ENCODE peak calls at places on chromosomes 11 and 22, in five cellular contexts. C is thoracic aorta, H is psoas muscle, J is RWPE1, Y is heart right ventricle. R is an unnamed sample.

GRCh38 chr11:128232588-128232987 is 354.8 kb downstream of the ETS1 start:
- DNase-seq in C (no peak), H (no peak), J (no peak), Y (no peak), R (no peak)

GRCh38 chr11:34624069-34624468 is 3.2 kb downstream of the EHF start:
- DNase-seq in C (no peak), H (no peak), J (no peak), Y (no peak), R (no peak)

GRCh38 chr11:3217751-3218482 is 696 bp downstream of the MRGPRG start:
- DNase-seq in C (no peak), H (no peak), J (no peak), Y (no peak), R (peak)

GRCh38 chr11:122869622-122870021 is 12.9 kb upstream of the JHY start:
- DNase-seq in C (no peak), H (no peak), J (no peak), Y (no peak), R (no peak)

GRCh38 chr11:67434395-67434881 is 3.0 kb downstream of the PTPRCAP start:
- DNase-seq in C (no peak), H (no peak), J (no peak), Y (no peak), R (no peak)

GRCh38 chr22:43994006-43994405 is 30.1 kb upstream of the PARVB start:
- DNase-seq in C (no peak), H (no peak), J (no peak), Y (no peak), R (no peak)

GRCh38 chr11:27282806-27283205 is 80.2 kb downstream of the CCDC34 start:
- DNase-seq in C (no peak), H (no peak), J (no peak), Y (no peak), R (peak)

GRCh38 chr22:22818861-22819855 is 68.5 kb upstream of the IGLL5 start:
- DNase-seq in C (no peak), H (no peak), J (no peak), Y (no peak), R (no peak)

GRCh38 chr11:304915-305833 is 2.4 kb upstream of the IFITM2 start:
- DNase-seq in C (no peak), H (peak), J (peak), Y (peak), R (peak)

GRCh38 chr22:24436553-24436952 is 9.2 kb downstream of the ADORA2A start:
- DNase-seq in C (no peak), H (no peak), J (no peak), Y (no peak), R (no peak)

GRCh38 chr11:119764108-119764874 is 35.3 kb upstream of the NECTIN1 start:
- DNase-seq in C (no peak), H (peak), J (no peak), Y (peak), R (peak)

GRCh38 chr22:31923761-31924160 is 20.6 kb upstream of the YWHAH start:
- DNase-seq in C (no peak), H (no peak), J (no peak), Y (no peak), R (no peak)

GRCh38 chr11:60991457-60991856 is 20.0 kb downstream of the CD6 start:
- DNase-seq in C (no peak), H (no peak), J (no peak), Y (no peak), R (no peak)

GRCh38 chr22:39528080-39528661 is 4.4 kb downstream of the RPS19BP1 start:
- DNase-seq in C (no peak), H (no peak), J (no peak), Y (no peak), R (peak)

GRCh38 chr11:45025716-45026492 is 75.2 kb upstream of the TP53I11 start:
- DNase-seq in C (no peak), H (peak), J (no peak), Y (peak), R (peak)

GRCh38 chr11:111452146-111452545 is 60.0 kb downstream of the BTG4 start:
- DNase-seq in C (no peak), H (no peak), J (no peak), Y (no peak), R (peak)

GRCh38 chr11:90220391-90220790 is 2.5 kb downstream of the CHORDC1 start:
- DNase-seq in C (no peak), H (no peak), J (peak), Y (no peak), R (no peak)

GRCh38 chr11:75790986-75791385 is 22.4 kb downstream of the DGAT2 start:
- DNase-seq in C (no peak), H (no peak), J (no peak), Y (no peak), R (no peak)

GRCh38 chr11:83105167-83105566 is 33.5 kb upstream of the RAB30 start:
- DNase-seq in C (no peak), H (no peak), J (no peak), Y (no peak), R (no peak)

GRCh38 chr11:64406221-64406946 is 47.4 kb downstream of the RPS6KA4 start:
- DNase-seq in C (no peak), H (no peak), J (no peak), Y (peak), R (no peak)

GRCh38 chr11:1966531-1966930 is 19.4 kb downstream of the MRPL23 start:
- DNase-seq in C (no peak), H (peak), J (no peak), Y (no peak), R (no peak)

GRCh38 chr11:33160147-33160546 is 1.1 kb downstream of the CSTF3 start:
- DNase-seq in C (no peak), H (no peak), J (peak), Y (no peak), R (no peak)

GRCh38 chr11:72072348-72072747 is 8.0 kb downstream of the NUMA1 start:
- DNase-seq in C (no peak), H (no peak), J (peak), Y (no peak), R (no peak)

GRCh38 chr11:128956401-128957203 is 13.9 kb upstream of the TP53AIP1 start:
- DNase-seq in C (no peak), H (no peak), J (peak), Y (peak), R (peak)

GRCh38 chr11:35412285-35412684 is 7.1 kb downstream of the SLC1A2 start:
- DNase-seq in C (no peak), H (no peak), J (no peak), Y (no peak), R (no peak)

GRCh38 chr11:100631316-100631715 is 55.8 kb upstream of the ARHGAP42 start:
- DNase-seq in C (no peak), H (no peak), J (no peak), Y (no peak), R (peak)

GRCh38 chr22:47294222-47294532 is 531.7 kb downstream of the TBC1D22A start:
- DNase-seq in C (no peak), H (no peak), J (no peak), Y (no peak), R (no peak)

GRCh38 chr11:11782532-11783110 is 59.2 kb upstream of the USP47 start:
- DNase-seq in C (no peak), H (no peak), J (no peak), Y (no peak), R (no peak)

GRCh38 chr22:39908737-39909136 is 7.9 kb downstream of the GRAP2 start:
- DNase-seq in C (no peak), H (no peak), J (peak), Y (no peak), R (no peak)

GRCh38 chr11:76669901-76670474 is 559 bp downstream of the LRRC32 start:
- DNase-seq in C (peak), H (peak), J (no peak), Y (peak), R (peak)

GRCh38 chr11:85663080-85663729 is 1.7 kb downstream of the CREBZF start:
- DNase-seq in C (no peak), H (no peak), J (no peak), Y (no peak), R (no peak)

GRCh38 chr11:111944651-111945051 is 7.5 kb downstream of the DIXDC1 start:
- DNase-seq in C (no peak), H (no peak), J (peak), Y (no peak), R (no peak)

GRCh38 chr11:1642288-1643145 is 12.9 kb downstream of the KRTAP5-5 start:
- DNase-seq in C (no peak), H (no peak), J (no peak), Y (no peak), R (no peak)

GRCh38 chr11:9109858-9110731 is 18.7 kb upstream of the SCUBE2 start:
- DNase-seq in C (no peak), H (no peak), J (no peak), Y (no peak), R (no peak)

GRCh38 chr11:77142091-77142975 is 14.3 kb downstream of the MYO7A start:
- DNase-seq in C (no peak), H (no peak), J (no peak), Y (no peak), R (no peak)

GRCh38 chr11:10538924-10539323 is 2.1 kb downstream of the RNF141 start:
- DNase-seq in C (no peak), H (no peak), J (no peak), Y (no peak), R (no peak)

GRCh38 chr11:67558084-67558772 is 25.4 kb upstream of the GSTP1 start:
- DNase-seq in C (peak), H (no peak), J (no peak), Y (peak), R (no peak)

GRCh38 chr22:46581580-46582244 is 38.5 kb upstream of the GRAMD4 start:
- DNase-seq in C (no peak), H (no peak), J (no peak), Y (no peak), R (peak)

DNA sequence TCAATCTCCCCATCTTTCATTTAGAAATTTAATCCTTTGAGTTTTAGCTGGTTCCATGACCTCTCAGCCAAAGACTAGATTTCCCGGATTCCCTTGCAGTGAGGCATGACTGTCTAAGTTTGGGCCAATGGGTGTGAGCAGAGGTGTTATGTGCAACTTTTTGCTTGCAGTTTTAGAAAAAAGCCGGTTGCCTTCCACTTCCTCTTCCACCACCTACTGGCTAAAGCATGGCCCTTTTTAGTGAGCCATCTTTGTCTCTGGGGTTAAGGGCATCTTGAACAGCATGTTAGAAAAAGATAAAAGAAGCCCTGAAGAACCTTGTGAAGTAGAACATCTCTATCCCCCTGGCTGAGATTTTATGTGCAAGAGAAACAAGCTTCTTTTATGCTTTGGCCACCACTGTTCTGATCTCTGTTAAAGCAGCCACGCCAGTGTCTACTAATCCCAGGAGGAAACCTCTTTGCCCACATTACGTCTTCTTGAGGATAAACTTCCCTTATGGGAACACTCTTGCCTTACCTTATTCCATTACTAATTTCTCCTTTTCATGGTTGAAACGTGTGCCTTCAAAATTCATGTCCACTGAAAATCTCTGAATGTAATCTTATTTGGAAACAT is 279.9 kb downstream of the TENM4 start:
- DNase-seq in C (no peak), H (no peak), J (no peak), Y (no peak), R (peak)
- TF ChIP-seq CTCF in C (peak), H (peak), J (no peak), Y (peak), R (peak)

GRCh38 chr11:19160839-19161238 is 40.9 kb downstream of the CSRP3 start:
- DNase-seq in C (no peak), H (no peak), J (peak), Y (no peak), R (no peak)
- TF ChIP-seq CTCF in C (no peak), H (peak), J (no peak), Y (no peak), R (no peak)

DNA sequence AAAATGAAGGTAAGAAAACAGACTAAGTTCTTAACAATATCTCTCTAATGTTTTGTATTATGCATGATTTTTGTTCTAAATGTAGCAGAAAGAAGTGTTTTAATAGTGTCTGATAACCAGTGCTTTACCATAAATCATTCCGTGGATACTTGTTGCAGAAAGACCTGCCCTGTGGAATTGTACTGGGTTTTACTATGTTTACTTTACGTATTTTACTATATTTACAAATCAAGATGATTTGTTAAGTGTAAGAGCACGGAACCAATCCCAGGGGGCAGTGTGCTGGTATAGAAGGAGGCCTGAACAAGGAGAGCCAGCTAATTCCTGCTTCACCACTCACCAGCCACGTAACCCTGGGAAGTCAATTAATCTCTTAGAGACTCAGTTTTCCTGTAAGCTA is 1.4 kb downstream of the HTR3B start:
- DNase-seq in C (no peak), H (no peak), J (no peak), Y (no peak), R (peak)
- TF ChIP-seq CTCF in C (no peak), H (no peak), J (peak), Y (peak), R (peak)

DNA sequence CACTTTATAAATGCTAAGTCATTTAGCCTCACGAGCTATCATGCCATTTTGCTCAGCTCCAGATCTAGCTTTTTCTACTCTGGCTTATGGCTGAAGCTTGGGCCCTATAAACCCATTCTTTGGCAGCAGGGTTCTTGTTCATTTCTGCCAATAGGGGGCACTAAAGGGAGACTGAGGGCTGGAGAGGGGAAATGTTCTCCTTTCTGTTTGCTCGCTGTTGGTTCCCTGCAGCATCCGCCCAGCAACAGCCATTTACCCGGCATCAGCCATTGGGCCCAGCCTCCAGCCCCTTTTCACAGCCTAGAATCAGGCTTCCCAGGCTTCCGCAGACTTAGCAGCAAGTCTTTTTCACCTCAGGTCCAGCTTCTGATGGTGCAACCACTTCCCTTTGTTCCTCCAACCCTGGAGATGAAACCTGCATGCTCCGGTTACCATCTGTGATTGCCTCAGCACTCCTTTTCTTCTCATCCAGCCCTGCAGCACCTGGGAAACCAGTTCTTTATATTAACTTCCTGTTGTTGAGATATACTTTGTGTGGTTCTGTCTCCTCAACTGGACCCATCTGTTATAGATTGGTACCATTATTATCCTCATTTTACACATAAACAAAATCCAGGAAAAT is 4.2 kb upstream of the ME3 start:
- DNase-seq in C (no peak), H (no peak), J (no peak), Y (no peak), R (peak)
- TF ChIP-seq CTCF in C (peak), H (no peak), J (no peak), Y (peak), R (peak)

DNA sequence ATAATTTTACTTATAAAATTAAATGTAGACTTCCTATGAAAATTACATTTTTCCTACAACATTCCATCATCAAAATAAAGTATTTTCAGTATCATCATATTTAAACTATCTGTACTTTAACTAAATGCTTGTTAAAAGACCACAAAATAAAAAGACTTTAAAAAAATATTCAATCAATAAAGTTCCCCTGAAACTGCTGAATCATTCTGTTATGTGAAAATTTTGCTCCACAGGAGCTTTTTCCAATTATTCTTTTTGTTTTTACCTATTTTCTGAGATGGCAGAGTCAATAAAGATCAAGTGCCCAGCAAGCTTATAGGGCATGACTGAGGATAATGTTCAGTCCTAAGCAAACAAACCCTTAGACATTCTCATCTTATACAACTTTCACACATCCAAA is 27.3 kb downstream of the ALKBH8 start:
- DNase-seq in C (no peak), H (no peak), J (no peak), Y (no peak), R (no peak)
- TF ChIP-seq CTCF in C (no peak), H (no peak), J (no peak), Y (no peak), R (no peak)

GRCh38 chr22:37259540-37260029 is 15.5 kb upstream of the RAC2 start:
- DNase-seq in C (no peak), H (no peak), J (peak), Y (no peak), R (peak)
- TF ChIP-seq CTCF in C (no peak), H (no peak), J (no peak), Y (peak), R (peak)

GRCh38 chr22:19036229-19036522 is 86.0 kb downstream of the DGCR2 start:
- DNase-seq in C (no peak), H (no peak), J (no peak), Y (no peak), R (no peak)
- TF ChIP-seq CTCF in C (no peak), H (no peak), J (no peak), Y (no peak), R (no peak)

GRCh38 chr11:58285483-58286040 is 17.5 kb upstream of the OR10W1 start:
- DNase-seq in C (no peak), H (no peak), J (no peak), Y (no peak), R (peak)

GRCh38 chr11:58292017-58292416 is 24.0 kb upstream of the OR10W1 start:
- DNase-seq in C (no peak), H (no peak), J (no peak), Y (no peak), R (no peak)

GRCh38 chr11:58289266-58289665 is 21.2 kb upstream of the OR10W1 start:
- DNase-seq in C (no peak), H (no peak), J (no peak), Y (no peak), R (no peak)

GRCh38 chr11:58286249-58286648 is 18.2 kb upstream of the OR10W1 start:
- DNase-seq in C (no peak), H (no peak), J (peak), Y (no peak), R (peak)
- TF ChIP-seq CTCF in C (no peak), H (no peak), J (peak), Y (peak), R (peak)

R was measured in endodermal cell.